ENCODE peak calls at places on chromosome 4, in nine cellular contexts. One of them, this sample, is unnamed.

GRCh38 chr4:59455751-59456150 is 1744.4 kb upstream of the ADGRL3 start:
- DNase-seq in activated CD8-positive, alpha-beta memory T cell treated with anti-CD3 and anti-CD28 coated beads for 4 hours: no peak
- DNase-seq in Right ventricle myocardium inferior: no peak
- DNase-seq in stimulated activated CD8-positive, alpha-beta memory T cell treated with anti-CD3 and anti-CD28 coated beads, Interleukin-4, amount 100 ng/mL, for 24 hours: no peak
- DNase-seq in DMS153: no peak
- DNase-seq in Calu3: no peak
- DNase-seq in endothelial cell: no peak
- DNase-seq in activated T-helper 1 cell treated with Interleukin-2 at 50 U/mL for 16 hours: no peak
- DNase-seq in activated effector memory CD4-positive, alpha-beta T cell treated with anti-CD3 and anti-CD28 coated beads, Interleukin-2, amount 50 U/mL, for 16 hours: no peak
- DNase-seq in this sample: no peak

GRCh38 chr4:52035190-52035589 is 2.9 kb downstream of the SGCB start:
- DNase-seq in activated CD8-positive, alpha-beta memory T cell treated with anti-CD3 and anti-CD28 coated beads for 4 hours: no peak
- DNase-seq in Right ventricle myocardium inferior: no peak
- DNase-seq in stimulated activated CD8-positive, alpha-beta memory T cell treated with anti-CD3 and anti-CD28 coated beads, Interleukin-4, amount 100 ng/mL, for 24 hours: no peak
- DNase-seq in DMS153: no peak
- DNase-seq in Calu3: no peak
- DNase-seq in endothelial cell: no peak
- DNase-seq in activated T-helper 1 cell treated with Interleukin-2 at 50 U/mL for 16 hours: no peak
- DNase-seq in activated effector memory CD4-positive, alpha-beta T cell treated with anti-CD3 and anti-CD28 coated beads, Interleukin-2, amount 50 U/mL, for 16 hours: no peak
- DNase-seq in this sample: no peak

GRCh38 chr4:64824591-64824990 is 415.3 kb upstream of the TECRL start:
- DNase-seq in activated CD8-positive, alpha-beta memory T cell treated with anti-CD3 and anti-CD28 coated beads for 4 hours: no peak
- DNase-seq in Right ventricle myocardium inferior: no peak
- DNase-seq in stimulated activated CD8-positive, alpha-beta memory T cell treated with anti-CD3 and anti-CD28 coated beads, Interleukin-4, amount 100 ng/mL, for 24 hours: no peak
- DNase-seq in DMS153: no peak
- DNase-seq in Calu3: no peak
- DNase-seq in endothelial cell: no peak
- DNase-seq in activated T-helper 1 cell treated with Interleukin-2 at 50 U/mL for 16 hours: no peak
- DNase-seq in activated effector memory CD4-positive, alpha-beta T cell treated with anti-CD3 and anti-CD28 coated beads, Interleukin-2, amount 50 U/mL, for 16 hours: no peak
- DNase-seq in this sample: no peak

GRCh38 chr4:118994030-118994429 is 105.4 kb downstream of the SYNPO2 start:
- DNase-seq in activated CD8-positive, alpha-beta memory T cell treated with anti-CD3 and anti-CD28 coated beads for 4 hours: no peak
- DNase-seq in Right ventricle myocardium inferior: no peak
- DNase-seq in stimulated activated CD8-positive, alpha-beta memory T cell treated with anti-CD3 and anti-CD28 coated beads, Interleukin-4, amount 100 ng/mL, for 24 hours: no peak
- DNase-seq in DMS153: no peak
- DNase-seq in Calu3: no peak
- DNase-seq in endothelial cell: no peak
- DNase-seq in activated T-helper 1 cell treated with Interleukin-2 at 50 U/mL for 16 hours: no peak
- DNase-seq in activated effector memory CD4-positive, alpha-beta T cell treated with anti-CD3 and anti-CD28 coated beads, Interleukin-2, amount 50 U/mL, for 16 hours: no peak
- DNase-seq in this sample: no peak

GRCh38 chr4:185203380-185204237 is at the start of gene CFAP97:
- DNase-seq in activated CD8-positive, alpha-beta memory T cell treated with anti-CD3 and anti-CD28 coated beads for 4 hours: peak
- DNase-seq in Right ventricle myocardium inferior: peak
- DNase-seq in stimulated activated CD8-positive, alpha-beta memory T cell treated with anti-CD3 and anti-CD28 coated beads, Interleukin-4, amount 100 ng/mL, for 24 hours: peak
- DNase-seq in DMS153: peak
- DNase-seq in Calu3: peak
- DNase-seq in endothelial cell: peak
- DNase-seq in activated T-helper 1 cell treated with Interleukin-2 at 50 U/mL for 16 hours: peak
- DNase-seq in activated effector memory CD4-positive, alpha-beta T cell treated with anti-CD3 and anti-CD28 coated beads, Interleukin-2, amount 50 U/mL, for 16 hours: peak
- DNase-seq in this sample: peak

GRCh38 chr4:138734746-138735145 is 280.8 kb upstream of the NOCT start:
- DNase-seq in activated CD8-positive, alpha-beta memory T cell treated with anti-CD3 and anti-CD28 coated beads for 4 hours: no peak
- DNase-seq in Right ventricle myocardium inferior: no peak
- DNase-seq in stimulated activated CD8-positive, alpha-beta memory T cell treated with anti-CD3 and anti-CD28 coated beads, Interleukin-4, amount 100 ng/mL, for 24 hours: no peak
- DNase-seq in DMS153: no peak
- DNase-seq in Calu3: no peak
- DNase-seq in endothelial cell: no peak
- DNase-seq in activated T-helper 1 cell treated with Interleukin-2 at 50 U/mL for 16 hours: no peak
- DNase-seq in activated effector memory CD4-positive, alpha-beta T cell treated with anti-CD3 and anti-CD28 coated beads, Interleukin-2, amount 50 U/mL, for 16 hours: no peak
- DNase-seq in this sample: no peak

GRCh38 chr4:105978684-105979296 is 83.5 kb downstream of the NPNT start:
- DNase-seq in activated CD8-positive, alpha-beta memory T cell treated with anti-CD3 and anti-CD28 coated beads for 4 hours: no peak
- DNase-seq in Right ventricle myocardium inferior: no peak
- DNase-seq in stimulated activated CD8-positive, alpha-beta memory T cell treated with anti-CD3 and anti-CD28 coated beads, Interleukin-4, amount 100 ng/mL, for 24 hours: no peak
- DNase-seq in DMS153: no peak
- DNase-seq in Calu3: no peak
- DNase-seq in endothelial cell: no peak
- DNase-seq in activated T-helper 1 cell treated with Interleukin-2 at 50 U/mL for 16 hours: no peak
- DNase-seq in activated effector memory CD4-positive, alpha-beta T cell treated with anti-CD3 and anti-CD28 coated beads, Interleukin-2, amount 50 U/mL, for 16 hours: no peak
- DNase-seq in this sample: no peak

GRCh38 chr4:38125816-38126215 is 165.6 kb downstream of the PTTG2 start:
- DNase-seq in activated CD8-positive, alpha-beta memory T cell treated with anti-CD3 and anti-CD28 coated beads for 4 hours: no peak
- DNase-seq in Right ventricle myocardium inferior: no peak
- DNase-seq in stimulated activated CD8-positive, alpha-beta memory T cell treated with anti-CD3 and anti-CD28 coated beads, Interleukin-4, amount 100 ng/mL, for 24 hours: no peak
- DNase-seq in DMS153: no peak
- DNase-seq in Calu3: no peak
- DNase-seq in endothelial cell: no peak
- DNase-seq in activated T-helper 1 cell treated with Interleukin-2 at 50 U/mL for 16 hours: no peak
- DNase-seq in activated effector memory CD4-positive, alpha-beta T cell treated with anti-CD3 and anti-CD28 coated beads, Interleukin-2, amount 50 U/mL, for 16 hours: no peak
- DNase-seq in this sample: no peak

GRCh38 chr4:921830-922331 is 10.2 kb downstream of the GAK start:
- DNase-seq in activated CD8-positive, alpha-beta memory T cell treated with anti-CD3 and anti-CD28 coated beads for 4 hours: no peak
- DNase-seq in Right ventricle myocardium inferior: no peak
- DNase-seq in stimulated activated CD8-positive, alpha-beta memory T cell treated with anti-CD3 and anti-CD28 coated beads, Interleukin-4, amount 100 ng/mL, for 24 hours: no peak
- DNase-seq in DMS153: no peak
- DNase-seq in Calu3: no peak
- DNase-seq in endothelial cell: no peak
- DNase-seq in activated T-helper 1 cell treated with Interleukin-2 at 50 U/mL for 16 hours: no peak
- DNase-seq in activated effector memory CD4-positive, alpha-beta T cell treated with anti-CD3 and anti-CD28 coated beads, Interleukin-2, amount 50 U/mL, for 16 hours: peak
- DNase-seq in this sample: no peak

GRCh38 chr4:27318740-27319139 is 458.1 kb downstream of the STIM2 start:
- DNase-seq in activated CD8-positive, alpha-beta memory T cell treated with anti-CD3 and anti-CD28 coated beads for 4 hours: no peak
- DNase-seq in Right ventricle myocardium inferior: no peak
- DNase-seq in stimulated activated CD8-positive, alpha-beta memory T cell treated with anti-CD3 and anti-CD28 coated beads, Interleukin-4, amount 100 ng/mL, for 24 hours: no peak
- DNase-seq in DMS153: no peak
- DNase-seq in Calu3: peak
- DNase-seq in endothelial cell: peak
- DNase-seq in activated T-helper 1 cell treated with Interleukin-2 at 50 U/mL for 16 hours: no peak
- DNase-seq in activated effector memory CD4-positive, alpha-beta T cell treated with anti-CD3 and anti-CD28 coated beads, Interleukin-2, amount 50 U/mL, for 16 hours: no peak
- DNase-seq in this sample: peak

GRCh38 chr4:25450491-25450901 is 73.4 kb downstream of the ANAPC4 start:
- DNase-seq in activated CD8-positive, alpha-beta memory T cell treated with anti-CD3 and anti-CD28 coated beads for 4 hours: no peak
- DNase-seq in Right ventricle myocardium inferior: no peak
- DNase-seq in stimulated activated CD8-positive, alpha-beta memory T cell treated with anti-CD3 and anti-CD28 coated beads, Interleukin-4, amount 100 ng/mL, for 24 hours: no peak
- DNase-seq in DMS153: no peak
- DNase-seq in Calu3: no peak
- DNase-seq in endothelial cell: no peak
- DNase-seq in activated T-helper 1 cell treated with Interleukin-2 at 50 U/mL for 16 hours: no peak
- DNase-seq in activated effector memory CD4-positive, alpha-beta T cell treated with anti-CD3 and anti-CD28 coated beads, Interleukin-2, amount 50 U/mL, for 16 hours: no peak
- DNase-seq in this sample: no peak

GRCh38 chr4:31408136-31408535 is 688.0 kb downstream of the PCDH7 start:
- DNase-seq in activated CD8-positive, alpha-beta memory T cell treated with anti-CD3 and anti-CD28 coated beads for 4 hours: no peak
- DNase-seq in Right ventricle myocardium inferior: no peak
- DNase-seq in stimulated activated CD8-positive, alpha-beta memory T cell treated with anti-CD3 and anti-CD28 coated beads, Interleukin-4, amount 100 ng/mL, for 24 hours: no peak
- DNase-seq in DMS153: no peak
- DNase-seq in Calu3: no peak
- DNase-seq in endothelial cell: no peak
- DNase-seq in activated T-helper 1 cell treated with Interleukin-2 at 50 U/mL for 16 hours: no peak
- DNase-seq in activated effector memory CD4-positive, alpha-beta T cell treated with anti-CD3 and anti-CD28 coated beads, Interleukin-2, amount 50 U/mL, for 16 hours: no peak
- DNase-seq in this sample: no peak

GRCh38 chr4:149897784-149898183 is 82.1 kb upstream of the IQCM start:
- DNase-seq in activated CD8-positive, alpha-beta memory T cell treated with anti-CD3 and anti-CD28 coated beads for 4 hours: no peak
- DNase-seq in Right ventricle myocardium inferior: no peak
- DNase-seq in stimulated activated CD8-positive, alpha-beta memory T cell treated with anti-CD3 and anti-CD28 coated beads, Interleukin-4, amount 100 ng/mL, for 24 hours: no peak
- DNase-seq in DMS153: no peak
- DNase-seq in Calu3: no peak
- DNase-seq in endothelial cell: no peak
- DNase-seq in activated T-helper 1 cell treated with Interleukin-2 at 50 U/mL for 16 hours: no peak
- DNase-seq in activated effector memory CD4-positive, alpha-beta T cell treated with anti-CD3 and anti-CD28 coated beads, Interleukin-2, amount 50 U/mL, for 16 hours: no peak
- DNase-seq in this sample: no peak

GRCh38 chr4:154082760-154083530 is 294.1 kb upstream of the SFRP2 start:
- DNase-seq in activated CD8-positive, alpha-beta memory T cell treated with anti-CD3 and anti-CD28 coated beads for 4 hours: no peak
- DNase-seq in Right ventricle myocardium inferior: no peak
- DNase-seq in stimulated activated CD8-positive, alpha-beta memory T cell treated with anti-CD3 and anti-CD28 coated beads, Interleukin-4, amount 100 ng/mL, for 24 hours: no peak
- DNase-seq in DMS153: no peak
- DNase-seq in Calu3: peak
- DNase-seq in endothelial cell: peak
- DNase-seq in activated T-helper 1 cell treated with Interleukin-2 at 50 U/mL for 16 hours: no peak
- DNase-seq in activated effector memory CD4-positive, alpha-beta T cell treated with anti-CD3 and anti-CD28 coated beads, Interleukin-2, amount 50 U/mL, for 16 hours: no peak
- DNase-seq in this sample: no peak

GRCh38 chr4:7487464-7487863 is 52.7 kb upstream of the PSAPL1 start:
- DNase-seq in activated CD8-positive, alpha-beta memory T cell treated with anti-CD3 and anti-CD28 coated beads for 4 hours: no peak
- DNase-seq in Right ventricle myocardium inferior: no peak
- DNase-seq in stimulated activated CD8-positive, alpha-beta memory T cell treated with anti-CD3 and anti-CD28 coated beads, Interleukin-4, amount 100 ng/mL, for 24 hours: no peak
- DNase-seq in DMS153: no peak
- DNase-seq in Calu3: no peak
- DNase-seq in endothelial cell: no peak
- DNase-seq in activated T-helper 1 cell treated with Interleukin-2 at 50 U/mL for 16 hours: no peak
- DNase-seq in activated effector memory CD4-positive, alpha-beta T cell treated with anti-CD3 and anti-CD28 coated beads, Interleukin-2, amount 50 U/mL, for 16 hours: no peak
- DNase-seq in this sample: no peak

GRCh38 chr4:69049860-69050259 is 46.4 kb upstream of the UGT2B7 start:
- DNase-seq in activated CD8-positive, alpha-beta memory T cell treated with anti-CD3 and anti-CD28 coated beads for 4 hours: no peak
- DNase-seq in Right ventricle myocardium inferior: no peak
- DNase-seq in stimulated activated CD8-positive, alpha-beta memory T cell treated with anti-CD3 and anti-CD28 coated beads, Interleukin-4, amount 100 ng/mL, for 24 hours: no peak
- DNase-seq in DMS153: no peak
- DNase-seq in Calu3: no peak
- DNase-seq in endothelial cell: no peak
- DNase-seq in activated T-helper 1 cell treated with Interleukin-2 at 50 U/mL for 16 hours: no peak
- DNase-seq in activated effector memory CD4-positive, alpha-beta T cell treated with anti-CD3 and anti-CD28 coated beads, Interleukin-2, amount 50 U/mL, for 16 hours: no peak
- DNase-seq in this sample: no peak

GRCh38 chr4:174423257-174423944 is 98.9 kb downstream of the HPGD start:
- DNase-seq in activated CD8-positive, alpha-beta memory T cell treated with anti-CD3 and anti-CD28 coated beads for 4 hours: no peak
- DNase-seq in Right ventricle myocardium inferior: no peak
- DNase-seq in stimulated activated CD8-positive, alpha-beta memory T cell treated with anti-CD3 and anti-CD28 coated beads, Interleukin-4, amount 100 ng/mL, for 24 hours: no peak
- DNase-seq in DMS153: no peak
- DNase-seq in Calu3: peak
- DNase-seq in endothelial cell: no peak
- DNase-seq in activated T-helper 1 cell treated with Interleukin-2 at 50 U/mL for 16 hours: no peak
- DNase-seq in activated effector memory CD4-positive, alpha-beta T cell treated with anti-CD3 and anti-CD28 coated beads, Interleukin-2, amount 50 U/mL, for 16 hours: no peak
- DNase-seq in this sample: peak

GRCh38 chr4:76867880-76868655 is 29.9 kb downstream of the SOWAHB start:
- DNase-seq in activated CD8-positive, alpha-beta memory T cell treated with anti-CD3 and anti-CD28 coated beads for 4 hours: no peak
- DNase-seq in Right ventricle myocardium inferior: no peak
- DNase-seq in stimulated activated CD8-positive, alpha-beta memory T cell treated with anti-CD3 and anti-CD28 coated beads, Interleukin-4, amount 100 ng/mL, for 24 hours: no peak
- DNase-seq in DMS153: peak
- DNase-seq in Calu3: no peak
- DNase-seq in endothelial cell: no peak
- DNase-seq in activated T-helper 1 cell treated with Interleukin-2 at 50 U/mL for 16 hours: no peak
- DNase-seq in activated effector memory CD4-positive, alpha-beta T cell treated with anti-CD3 and anti-CD28 coated beads, Interleukin-2, amount 50 U/mL, for 16 hours: no peak
- DNase-seq in this sample: no peak

GRCh38 chr4:103375278-103375677 is 177.1 kb upstream of the CENPE start:
- DNase-seq in activated CD8-positive, alpha-beta memory T cell treated with anti-CD3 and anti-CD28 coated beads for 4 hours: no peak
- DNase-seq in Right ventricle myocardium inferior: no peak
- DNase-seq in stimulated activated CD8-positive, alpha-beta memory T cell treated with anti-CD3 and anti-CD28 coated beads, Interleukin-4, amount 100 ng/mL, for 24 hours: no peak
- DNase-seq in DMS153: no peak
- DNase-seq in Calu3: no peak
- DNase-seq in endothelial cell: no peak
- DNase-seq in activated T-helper 1 cell treated with Interleukin-2 at 50 U/mL for 16 hours: no peak
- DNase-seq in activated effector memory CD4-positive, alpha-beta T cell treated with anti-CD3 and anti-CD28 coated beads, Interleukin-2, amount 50 U/mL, for 16 hours: no peak
- DNase-seq in this sample: no peak

GRCh38 chr4:114273246-114273645 is 293.8 kb upstream of the ARSJ start:
- DNase-seq in activated CD8-positive, alpha-beta memory T cell treated with anti-CD3 and anti-CD28 coated beads for 4 hours: no peak
- DNase-seq in Right ventricle myocardium inferior: no peak
- DNase-seq in stimulated activated CD8-positive, alpha-beta memory T cell treated with anti-CD3 and anti-CD28 coated beads, Interleukin-4, amount 100 ng/mL, for 24 hours: no peak
- DNase-seq in DMS153: no peak
- DNase-seq in Calu3: no peak
- DNase-seq in endothelial cell: no peak
- DNase-seq in activated T-helper 1 cell treated with Interleukin-2 at 50 U/mL for 16 hours: no peak
- DNase-seq in activated effector memory CD4-positive, alpha-beta T cell treated with anti-CD3 and anti-CD28 coated beads, Interleukin-2, amount 50 U/mL, for 16 hours: no peak
- DNase-seq in this sample: no peak

GRCh38 chr4:156362581-156362980 is 408.9 kb upstream of the CTSO start:
- DNase-seq in activated CD8-positive, alpha-beta memory T cell treated with anti-CD3 and anti-CD28 coated beads for 4 hours: no peak
- DNase-seq in Right ventricle myocardium inferior: no peak
- DNase-seq in stimulated activated CD8-positive, alpha-beta memory T cell treated with anti-CD3 and anti-CD28 coated beads, Interleukin-4, amount 100 ng/mL, for 24 hours: no peak
- DNase-seq in DMS153: no peak
- DNase-seq in Calu3: no peak
- DNase-seq in endothelial cell: no peak
- DNase-seq in activated T-helper 1 cell treated with Interleukin-2 at 50 U/mL for 16 hours: no peak
- DNase-seq in activated effector memory CD4-positive, alpha-beta T cell treated with anti-CD3 and anti-CD28 coated beads, Interleukin-2, amount 50 U/mL, for 16 hours: no peak
- DNase-seq in this sample: no peak

GRCh38 chr4:56388311-56388710 is 1.0 kb upstream of the AASDH start:
- DNase-seq in activated CD8-positive, alpha-beta memory T cell treated with anti-CD3 and anti-CD28 coated beads for 4 hours: no peak
- DNase-seq in Right ventricle myocardium inferior: no peak
- DNase-seq in stimulated activated CD8-positive, alpha-beta memory T cell treated with anti-CD3 and anti-CD28 coated beads, Interleukin-4, amount 100 ng/mL, for 24 hours: no peak
- DNase-seq in DMS153: no peak
- DNase-seq in Calu3: no peak
- DNase-seq in endothelial cell: no peak
- DNase-seq in activated T-helper 1 cell treated with Interleukin-2 at 50 U/mL for 16 hours: no peak
- DNase-seq in activated effector memory CD4-positive, alpha-beta T cell treated with anti-CD3 and anti-CD28 coated beads, Interleukin-2, amount 50 U/mL, for 16 hours: no peak
- DNase-seq in this sample: no peak

GRCh38 chr4:80184053-80184790 is 13.1 kb upstream of the PRDM8 start:
- DNase-seq in activated CD8-positive, alpha-beta memory T cell treated with anti-CD3 and anti-CD28 coated beads for 4 hours: peak
- DNase-seq in Right ventricle myocardium inferior: peak
- DNase-seq in stimulated activated CD8-positive, alpha-beta memory T cell treated with anti-CD3 and anti-CD28 coated beads, Interleukin-4, amount 100 ng/mL, for 24 hours: peak
- DNase-seq in DMS153: peak
- DNase-seq in Calu3: peak
- DNase-seq in endothelial cell: peak
- DNase-seq in activated T-helper 1 cell treated with Interleukin-2 at 50 U/mL for 16 hours: peak
- DNase-seq in activated effector memory CD4-positive, alpha-beta T cell treated with anti-CD3 and anti-CD28 coated beads, Interleukin-2, amount 50 U/mL, for 16 hours: peak
- DNase-seq in this sample: peak

GRCh38 chr4:150369434-150370141 is 212.4 kb upstream of the MAB21L2 start:
- DNase-seq in activated CD8-positive, alpha-beta memory T cell treated with anti-CD3 and anti-CD28 coated beads for 4 hours: no peak
- DNase-seq in Right ventricle myocardium inferior: no peak
- DNase-seq in stimulated activated CD8-positive, alpha-beta memory T cell treated with anti-CD3 and anti-CD28 coated beads, Interleukin-4, amount 100 ng/mL, for 24 hours: no peak
- DNase-seq in DMS153: no peak
- DNase-seq in Calu3: no peak
- DNase-seq in endothelial cell: no peak
- DNase-seq in activated T-helper 1 cell treated with Interleukin-2 at 50 U/mL for 16 hours: no peak
- DNase-seq in activated effector memory CD4-positive, alpha-beta T cell treated with anti-CD3 and anti-CD28 coated beads, Interleukin-2, amount 50 U/mL, for 16 hours: no peak
- DNase-seq in this sample: no peak

GRCh38 chr4:154489558-154490260 is 1.9 kb downstream of the DCHS2 start:
- DNase-seq in activated CD8-positive, alpha-beta memory T cell treated with anti-CD3 and anti-CD28 coated beads for 4 hours: no peak
- DNase-seq in Right ventricle myocardium inferior: no peak
- DNase-seq in stimulated activated CD8-positive, alpha-beta memory T cell treated with anti-CD3 and anti-CD28 coated beads, Interleukin-4, amount 100 ng/mL, for 24 hours: no peak
- DNase-seq in DMS153: no peak
- DNase-seq in Calu3: no peak
- DNase-seq in endothelial cell: no peak
- DNase-seq in activated T-helper 1 cell treated with Interleukin-2 at 50 U/mL for 16 hours: no peak
- DNase-seq in activated effector memory CD4-positive, alpha-beta T cell treated with anti-CD3 and anti-CD28 coated beads, Interleukin-2, amount 50 U/mL, for 16 hours: no peak
- DNase-seq in this sample: no peak

GRCh38 chr4:1048781-1049590 is 37.6 kb downstream of the FGFRL1 start:
- DNase-seq in activated CD8-positive, alpha-beta memory T cell treated with anti-CD3 and anti-CD28 coated beads for 4 hours: no peak
- DNase-seq in Right ventricle myocardium inferior: peak
- DNase-seq in stimulated activated CD8-positive, alpha-beta memory T cell treated with anti-CD3 and anti-CD28 coated beads, Interleukin-4, amount 100 ng/mL, for 24 hours: no peak
- DNase-seq in DMS153: no peak
- DNase-seq in Calu3: no peak
- DNase-seq in endothelial cell: no peak
- DNase-seq in activated T-helper 1 cell treated with Interleukin-2 at 50 U/mL for 16 hours: no peak
- DNase-seq in activated effector memory CD4-positive, alpha-beta T cell treated with anti-CD3 and anti-CD28 coated beads, Interleukin-2, amount 50 U/mL, for 16 hours: peak
- DNase-seq in this sample: no peak

GRCh38 chr4:127604949-127605709 is 27.6 kb upstream of the INTU start:
- DNase-seq in activated CD8-positive, alpha-beta memory T cell treated with anti-CD3 and anti-CD28 coated beads for 4 hours: no peak
- DNase-seq in Right ventricle myocardium inferior: no peak
- DNase-seq in stimulated activated CD8-positive, alpha-beta memory T cell treated with anti-CD3 and anti-CD28 coated beads, Interleukin-4, amount 100 ng/mL, for 24 hours: no peak
- DNase-seq in DMS153: peak
- DNase-seq in Calu3: no peak
- DNase-seq in endothelial cell: no peak
- DNase-seq in activated T-helper 1 cell treated with Interleukin-2 at 50 U/mL for 16 hours: no peak
- DNase-seq in activated effector memory CD4-positive, alpha-beta T cell treated with anti-CD3 and anti-CD28 coated beads, Interleukin-2, amount 50 U/mL, for 16 hours: no peak
- DNase-seq in this sample: no peak

GRCh38 chr4:92381640-92382039 is 77.9 kb downstream of the GRID2 start:
- DNase-seq in activated CD8-positive, alpha-beta memory T cell treated with anti-CD3 and anti-CD28 coated beads for 4 hours: no peak
- DNase-seq in Right ventricle myocardium inferior: no peak
- DNase-seq in stimulated activated CD8-positive, alpha-beta memory T cell treated with anti-CD3 and anti-CD28 coated beads, Interleukin-4, amount 100 ng/mL, for 24 hours: no peak
- DNase-seq in DMS153: no peak
- DNase-seq in Calu3: no peak
- DNase-seq in endothelial cell: no peak
- DNase-seq in activated T-helper 1 cell treated with Interleukin-2 at 50 U/mL for 16 hours: no peak
- DNase-seq in activated effector memory CD4-positive, alpha-beta T cell treated with anti-CD3 and anti-CD28 coated beads, Interleukin-2, amount 50 U/mL, for 16 hours: no peak
- DNase-seq in this sample: no peak

GRCh38 chr4:12144051-12144450 is 715.4 kb upstream of the HS3ST1 start:
- DNase-seq in activated CD8-positive, alpha-beta memory T cell treated with anti-CD3 and anti-CD28 coated beads for 4 hours: no peak
- DNase-seq in Right ventricle myocardium inferior: no peak
- DNase-seq in stimulated activated CD8-positive, alpha-beta memory T cell treated with anti-CD3 and anti-CD28 coated beads, Interleukin-4, amount 100 ng/mL, for 24 hours: no peak
- DNase-seq in DMS153: no peak
- DNase-seq in Calu3: no peak
- DNase-seq in endothelial cell: no peak
- DNase-seq in activated T-helper 1 cell treated with Interleukin-2 at 50 U/mL for 16 hours: no peak
- DNase-seq in activated effector memory CD4-positive, alpha-beta T cell treated with anti-CD3 and anti-CD28 coated beads, Interleukin-2, amount 50 U/mL, for 16 hours: no peak
- DNase-seq in this sample: no peak

GRCh38 chr4:88007304-88008132 is at the start of gene PKD2:
- DNase-seq in activated CD8-positive, alpha-beta memory T cell treated with anti-CD3 and anti-CD28 coated beads for 4 hours: peak
- DNase-seq in Right ventricle myocardium inferior: peak
- DNase-seq in stimulated activated CD8-positive, alpha-beta memory T cell treated with anti-CD3 and anti-CD28 coated beads, Interleukin-4, amount 100 ng/mL, for 24 hours: peak
- DNase-seq in DMS153: peak
- DNase-seq in Calu3: peak
- DNase-seq in endothelial cell: peak
- DNase-seq in activated T-helper 1 cell treated with Interleukin-2 at 50 U/mL for 16 hours: peak
- DNase-seq in activated effector memory CD4-positive, alpha-beta T cell treated with anti-CD3 and anti-CD28 coated beads, Interleukin-2, amount 50 U/mL, for 16 hours: peak
- DNase-seq in this sample: peak

GRCh38 chr4:2822461-2823300 is 21.0 kb upstream of the ADD1 start:
- DNase-seq in activated CD8-positive, alpha-beta memory T cell treated with anti-CD3 and anti-CD28 coated beads for 4 hours: no peak
- DNase-seq in Right ventricle myocardium inferior: peak
- DNase-seq in stimulated activated CD8-positive, alpha-beta memory T cell treated with anti-CD3 and anti-CD28 coated beads, Interleukin-4, amount 100 ng/mL, for 24 hours: no peak
- DNase-seq in DMS153: no peak
- DNase-seq in Calu3: no peak
- DNase-seq in endothelial cell: no peak
- DNase-seq in activated T-helper 1 cell treated with Interleukin-2 at 50 U/mL for 16 hours: no peak
- DNase-seq in activated effector memory CD4-positive, alpha-beta T cell treated with anti-CD3 and anti-CD28 coated beads, Interleukin-2, amount 50 U/mL, for 16 hours: no peak
- DNase-seq in this sample: no peak

This sample was measured in testis.